ENCODE peak calls at places on chromosomes 13 and 19, in five cellular contexts. G is cardiac muscle cell, U is colonic mucosa, E is upper lobe of left lung, P is upper lobe of right lung. C is an unnamed sample. For H3K4me1, the result is how much of the 10 kb centered on the place peaks cover.

GRCh38 chr19:47756627-47756929 is 11.2 kb downstream of the NOP53 start:
- DNase-seq in P (no peak), U (no peak), E (no peak), G (no peak), C (no peak)

GRCh38 chr13:30615851-30616311 is 1.8 kb upstream of the USPL1 start:
- DNase-seq in U (no peak), P (no peak), G (peak), E (no peak), C (no peak)

GRCh38 chr13:94524407-94524806 is 44.9 kb upstream of the DCT start:
- DNase-seq in E (peak), G (no peak), U (no peak), P (no peak), C (no peak)

GRCh38 chr19:2503521-2504109 is 27.7 kb downstream of the GADD45B start:
- DNase-seq in E (no peak), G (peak), U (no peak), P (no peak), C (peak)

GRCh38 chr19:10230155-10230903 is 802 bp downstream of the S1PR2 start:
- DNase-seq in U (peak), P (peak), G (peak), E (peak), C (no peak)

GRCh38 chr13:20460744-20461143 is 64.9 kb downstream of the CRYL1 start:
- DNase-seq in U (no peak), G (no peak), E (peak), P (no peak), C (no peak)

GRCh38 chr19:48413879-48414623 is 20.6 kb downstream of the GRIN2D start:
- DNase-seq in U (no peak), E (no peak), P (peak), G (no peak), C (peak)

GRCh38 chr19:35126624-35126959 is 8.3 kb downstream of the LGI4 start:
- DNase-seq in U (no peak), E (peak), G (no peak), P (no peak), C (no peak)

GRCh38 chr13:109330941-109331340 is 455.4 kb downstream of the IRS2 start:
- DNase-seq in G (no peak), U (no peak), E (no peak), P (no peak), C (no peak)

GRCh38 chr13:111650626-111651025 is 330.2 kb downstream of the TEX29 start:
- DNase-seq in E (no peak), P (no peak), G (no peak), U (no peak), C (no peak)

GRCh38 chr13:67225252-67226159 is 4.6 kb downstream of the PCDH9 start:
- DNase-seq in E (no peak), G (no peak), U (no peak), P (no peak), C (no peak)

GRCh38 chr13:31946091-31946770 is 85.3 kb upstream of the FRY start:
- DNase-seq in E (no peak), G (no peak), P (no peak), U (no peak), C (no peak)

GRCh38 chr13:20043207-20043925 is 84.8 kb downstream of the ZMYM2 start:
- DNase-seq in U (no peak), P (peak), E (peak), G (no peak), C (no peak)

GRCh38 chr13:98299954-98300350 is 122.9 kb upstream of the RNF113B start:
- DNase-seq in E (no peak), P (no peak), U (no peak), G (no peak), C (no peak)

GRCh38 chr13:90105276-90105675 is 1242.2 kb upstream of the MIR17HG start:
- DNase-seq in U (no peak), G (no peak), P (no peak), E (no peak), C (no peak)

GRCh38 chr13:90908792-90909191 is 438.7 kb upstream of the MIR17HG start:
- DNase-seq in U (no peak), P (no peak), G (no peak), E (no peak), C (no peak)

GRCh38 chr13:64540468-64540867 is 2689.7 kb downstream of the PCDH9 start:
- DNase-seq in P (no peak), U (no peak), E (no peak), G (no peak), C (no peak)

GRCh38 chr13:45082964-45083363 is 37.3 kb upstream of the GTF2F2 start:
- DNase-seq in G (no peak), P (no peak), E (no peak), U (no peak), C (peak)

GRCh38 chr19:16376649-16377048 is 52.0 kb downstream of the KLF2 start:
- DNase-seq in P (no peak), E (peak), U (no peak), G (peak), C (no peak)

GRCh38 chr19:34184880-34185491 is 12.7 kb downstream of the LSM14A start:
- DNase-seq in E (no peak), G (no peak), U (no peak), P (no peak), C (no peak)

GRCh38 chr19:47444388-47444821 is 25.1 kb upstream of the MEIS3 start:
- DNase-seq in U (no peak), E (peak), G (peak), P (no peak), C (no peak)

GRCh38 chr19:41083516-41083915 is 4.7 kb upstream of the CYP2A13 start:
- DNase-seq in P (no peak), U (no peak), E (no peak), G (no peak), C (no peak)

GRCh38 chr13:111225184-111225583 is 95.3 kb upstream of the TEX29 start:
- DNase-seq in G (no peak), U (no peak), P (no peak), E (no peak), C (no peak)

GRCh38 chr13:35763805-35764170 is 287.3 kb upstream of the MAB21L1 start:
- DNase-seq in E (no peak), U (no peak), G (no peak), P (no peak), C (no peak)

GRCh38 chr13:102132896-102133295 is 269.0 kb downstream of the FGF14 start:
- DNase-seq in U (no peak), G (no peak), E (no peak), P (no peak), C (no peak)

GRCh38 chr13:92265408-92265807 is 867.0 kb downstream of the GPC5 start:
- DNase-seq in U (no peak), G (no peak), E (no peak), P (no peak), C (no peak)

GRCh38 chr13:78298657-78299056 is 304.7 kb downstream of the POU4F1 start:
- DNase-seq in G (no peak), E (no peak), U (no peak), P (no peak), C (no peak)

GRCh38 chr13:110138009-110138699 is 168.8 kb downstream of the COL4A1 start:
- DNase-seq in E (peak), P (peak), U (peak), G (peak), C (no peak)

GRCh38 chr13:73168226-73168992 is 109.6 kb downstream of the KLF5 start:
- DNase-seq in U (no peak), E (no peak), P (no peak), G (no peak), C (no peak)

GRCh38 chr19:30272554-30272953 is 99.6 kb upstream of the ZNF536 start:
- DNase-seq in P (no peak), G (no peak), U (no peak), E (no peak), C (no peak)

GRCh38 chr13:31424130-31424729 is 224.5 kb downstream of the B3GLCT start:
- DNase-seq in P (peak), E (no peak), G (peak), U (peak), C (no peak)

GRCh38 chr19:44755219-44755618 is 6.7 kb downstream of the BCL3 start:
- DNase-seq in P (no peak), E (no peak), G (no peak), U (no peak), C (no peak)

GRCh38 chr19:44754743-44755066 is 6.2 kb downstream of the BCL3 start:
- DNase-seq in E (no peak), P (no peak), G (no peak), U (peak), C (no peak)

GRCh38 chr19:44752816-44753618 is 4.5 kb downstream of the BCL3 start:
- DNase-seq in U (peak), P (peak), E (peak), G (peak), C (peak)

GRCh38 chr19:44753619-44753931 is 5.1 kb downstream of the BCL3 start:
- DNase-seq in E (no peak), U (no peak), P (no peak), G (no peak), C (no peak)

DNA sequence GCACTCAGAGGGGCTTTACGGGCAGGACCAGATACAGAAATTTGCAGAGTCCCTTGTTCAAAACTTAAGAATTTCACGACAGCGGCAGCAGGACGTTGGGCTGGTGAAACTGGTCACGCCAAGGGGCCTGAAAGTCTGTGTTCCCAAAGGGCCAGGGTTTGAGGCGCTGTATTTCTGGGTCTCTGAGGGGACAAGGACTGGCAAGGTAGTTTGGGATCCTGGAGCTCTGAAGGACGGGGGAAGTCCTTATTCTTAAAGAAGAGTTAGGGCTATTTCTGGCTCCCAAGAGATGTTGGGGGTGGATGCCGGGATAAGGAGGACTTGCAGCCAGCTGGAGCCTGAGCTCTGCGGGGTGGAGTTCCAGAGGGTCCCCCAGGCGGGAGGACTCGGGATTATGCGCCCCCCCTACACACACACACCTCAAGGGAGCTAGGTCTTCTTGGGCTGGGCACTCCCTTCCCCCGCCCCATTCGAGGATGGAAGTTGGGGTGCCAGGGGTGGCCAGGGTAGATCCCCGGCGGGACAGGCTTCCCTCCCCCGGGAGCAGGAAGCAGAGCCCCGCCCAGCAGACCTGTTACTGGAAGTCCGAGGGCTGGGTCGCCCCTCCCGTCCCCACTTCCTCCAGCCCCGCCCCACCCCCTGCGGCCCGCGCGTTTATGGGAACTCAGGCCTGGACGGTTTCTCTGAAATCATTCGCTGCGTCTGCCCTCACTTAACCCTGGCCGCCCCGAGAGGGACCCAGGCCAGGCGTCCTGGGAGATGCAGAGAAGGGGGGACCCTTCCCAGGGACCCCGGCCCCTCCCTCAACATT is 5.6 kb downstream of the BCL3 start:
- DNase-seq in U (peak), G (peak), E (peak), P (peak), C (peak)
- H3K4me1 ChIP-seq in U (under half), G (under half), E (half or more), P (half or more), C (under half)

GRCh38 chr13:50577806-50578205 is 265.7 kb downstream of the DLEU7 start:
- DNase-seq in P (no peak), U (no peak), E (no peak), G (no peak), C (no peak)

GRCh38 chr13:50576156-50576555 is 267.3 kb downstream of the DLEU7 start:
- DNase-seq in P (peak), U (peak), G (no peak), E (peak), C (no peak)

GRCh38 chr13:50574731-50575130 is 268.8 kb downstream of the DLEU7 start:
- DNase-seq in G (no peak), E (no peak), U (no peak), P (no peak), C (no peak)

GRCh38 chr13:50573046-50573445 is 270.4 kb downstream of the DLEU7 start:
- DNase-seq in P (no peak), G (no peak), U (no peak), E (no peak), C (no peak)

GRCh38 chr13:50575138-50575537 is 268.4 kb downstream of the DLEU7 start:
- DNase-seq in E (no peak), G (no peak), P (no peak), U (no peak), C (no peak)
- H3K27ac ChIP-seq in E (no peak), G (no peak), P (no peak), U (no peak), C (no peak)

GRCh38 chr13:114101831-114102520 is 30.4 kb downstream of the RASA3 start:
- DNase-seq in E (no peak), G (no peak), U (no peak), P (peak), C (peak)
- H3K4me1 ChIP-seq in E (under half), G (under half), U (under half), P (under half), C (under half)

DNA sequence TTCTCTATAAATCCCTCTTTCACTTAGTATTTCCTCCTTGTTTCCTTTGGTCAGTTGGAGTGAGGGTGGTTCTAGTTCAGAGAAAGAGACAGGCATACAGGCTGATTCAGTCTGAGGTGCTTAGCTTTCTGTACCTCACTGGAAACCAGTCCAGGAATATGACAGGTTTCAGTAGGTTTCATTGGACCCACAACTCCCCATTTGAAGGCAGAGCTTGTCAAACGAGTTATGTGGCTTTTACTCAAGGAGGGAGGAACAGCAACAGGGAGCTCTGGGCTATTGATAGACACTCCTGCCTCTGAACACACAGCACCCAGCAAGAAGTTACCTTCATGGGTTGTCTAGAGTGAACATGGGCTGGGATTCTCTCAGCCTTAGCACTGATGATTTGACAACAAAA is 14.5 kb downstream of the ACTN4 start:
- DNase-seq in P (no peak), E (no peak), U (peak), G (no peak), C (no peak)
- H3K27ac ChIP-seq in P (peak), E (peak), U (peak), G (peak), C (peak)

DNA sequence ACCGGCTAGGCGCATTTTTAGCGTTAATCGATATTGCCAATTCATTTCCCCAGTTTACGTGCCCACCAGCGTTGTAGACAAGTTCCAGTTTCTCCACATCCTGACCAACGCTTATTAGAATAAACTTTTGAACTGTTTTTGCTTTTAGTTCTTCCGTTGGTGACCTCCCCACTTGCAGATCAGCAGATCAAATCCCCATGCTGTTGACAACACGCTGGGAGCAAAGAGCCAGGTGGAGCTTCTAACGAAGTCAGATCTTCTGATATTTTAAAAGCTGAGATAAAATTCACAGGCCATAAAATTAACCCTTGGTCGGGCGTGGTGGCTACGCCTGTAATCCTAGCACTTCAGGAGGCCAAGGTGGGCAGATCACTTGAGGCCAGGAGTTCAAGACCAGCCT is 21.2 kb downstream of the RCN3 start:
- DNase-seq in P (no peak), U (peak), G (no peak), E (no peak), C (no peak)
- H3K4me1 ChIP-seq in P (under half), U (under half), G (under half), E (under half), C (under half)

C was measured in RWPE2.